ENCODE peak calls at places on chromosomes 6 and 20, in four cellular contexts. F is ELR; J is stimulated activated CD8-positive, alpha-beta memory T cell treated with anti-CD3 and anti-CD28 coated beads, Interleukin-12 subunit alpha, Interleukin-12 subunit beta, amount 100 ng/mL, for 4 hours; L is heart left ventricle. I is an unnamed sample.

GRCh38 chr20:48196486-48196885 is 411.2 kb upstream of the SULF2 start:
- DNase-seq in J (no peak), L (no peak), F (no peak), I (no peak)

GRCh38 chr20:4774209-4774608 is 52.5 kb downstream of the PRND start:
- DNase-seq in J (no peak), F (no peak), L (no peak), I (no peak)

GRCh38 chr20:48877299-48877698 is 44.2 kb upstream of the ARFGEF2 start:
- DNase-seq in J (no peak), F (peak; percentile 61), L (no peak), I (no peak)

GRCh38 chr6:4905858-4906257 is 98.0 kb downstream of the RPP40 start:
- DNase-seq in F (no peak), L (no peak), J (no peak), I (no peak)

GRCh38 chr6:136465766-136466303 is 84.4 kb downstream of the MAP7 start:
- DNase-seq in L (no peak), J (no peak), F (peak; percentile 30), I (no peak)

GRCh38 chr6:97697450-97697849 is 414.4 kb upstream of the MMS22L start:
- DNase-seq in F (peak; percentile 69), L (no peak), J (no peak), I (no peak)

GRCh38 chr6:89525786-89526562 is 93.0 kb downstream of the ANKRD6 start:
- DNase-seq in F (no peak), L (no peak), J (no peak), I (no peak)

GRCh38 chr6:137452331-137452894 is 41.8 kb downstream of the OLIG3 start:
- DNase-seq in J (no peak), F (no peak), L (no peak), I (no peak)

GRCh38 chr20:58213112-58213511 is 15.3 kb downstream of the ANKRD60 start:
- DNase-seq in J (no peak), L (no peak), F (peak; percentile 27), I (peak; percentile 29)

GRCh38 chr6:41781302-41781711 is 725 bp downstream of the PRICKLE4 start:
- DNase-seq in F (no peak), L (peak; percentile 42), J (no peak), I (no peak)

GRCh38 chr20:58179083-58179431 is 49.4 kb downstream of the ANKRD60 start:
- DNase-seq in J (no peak), L (no peak), F (no peak), I (no peak)

GRCh38 chr20:62336775-62337557 is 30.1 kb downstream of the LAMA5 start:
- DNase-seq in L (no peak), F (no peak), J (no peak), I (no peak)

GRCh38 chr20:51871943-51872342 is 69.6 kb upstream of the SALL4 start:
- DNase-seq in J (no peak), L (no peak), F (no peak), I (no peak)

GRCh38 chr6:32436995-32437836 is 2.5 kb upstream of the HLA-DRA start:
- DNase-seq in F (peak; percentile 10), L (no peak), J (no peak), I (no peak)

GRCh38 chr20:64049060-64049886 is at the start of gene SOX18:
- DNase-seq in J (no peak), F (peak; percentile 64), L (peak; percentile 74), I (no peak)

GRCh38 chr6:29992792-29993191 is 50.5 kb downstream of the HLA-A start:
- DNase-seq in L (no peak), J (no peak), F (peak; percentile 90), I (no peak)

GRCh38 chr6:73134588-73134987 is 90.7 kb downstream of the KHDC1L start:
- DNase-seq in L (no peak), J (no peak), F (peak; percentile 12), I (no peak)

GRCh38 chr6:165204807-165205545 is 104.4 kb downstream of the C6orf118 start:
- DNase-seq in J (no peak), F (no peak), L (no peak), I (no peak)

GRCh38 chr6:111813247-111814162 is 59.7 kb downstream of the FYN start:
- DNase-seq in L (no peak), J (no peak), F (peak; percentile 73), I (no peak)

GRCh38 chr6:47376930-47377329 is 67.2 kb upstream of the TNFRSF21 start:
- DNase-seq in F (no peak), L (no peak), J (no peak), I (no peak)

GRCh38 chr6:7389162-7389450 is 436 bp downstream of the CAGE1 start:
- DNase-seq in L (peak; percentile 63), F (peak; percentile 79), J (no peak), I (no peak)

GRCh38 chr6:138774370-138774769 is 801 bp downstream of the CCDC28A start:
- DNase-seq in J (no peak), F (no peak), L (no peak), I (peak; percentile 6)

GRCh38 chr6:70622426-70622825 is 45.3 kb upstream of the SMAP1 start:
- DNase-seq in L (no peak), J (no peak), F (no peak), I (no peak)

GRCh38 chr20:47360207-47360488 is 3.6 kb upstream of the ZMYND8 start:
- DNase-seq in J (no peak), F (peak; percentile 49), L (peak; percentile 32), I (no peak)

GRCh38 chr6:151004415-151005024 is 139.0 kb downstream of the MTHFD1L start:
- DNase-seq in L (peak; percentile 22), F (peak; percentile 91), J (no peak), I (no peak)

GRCh38 chr6:159919011-159919511 is 28.3 kb downstream of the MAS1 start:
- DNase-seq in F (peak; percentile 76), L (no peak), J (no peak), I (no peak)

GRCh38 chr20:61832181-61832580 is 233.5 kb downstream of the TAF4 start:
- DNase-seq in J (no peak), L (no peak), F (no peak), I (no peak)

GRCh38 chr6:46832816-46833215 is 39.6 kb downstream of the MEP1A start:
- DNase-seq in J (no peak), F (no peak), L (no peak), I (no peak)

GRCh38 chr6:32967151-32968091 is 973 bp upstream of the BRD2 start:
- DNase-seq in J (no peak), L (no peak), F (peak; percentile 72), I (peak; percentile 20)

GRCh38 chr6:49906511-49906910 is 40.2 kb upstream of the CRISP1 start:
- DNase-seq in F (no peak), L (no peak), J (no peak), I (peak; percentile 15)

GRCh38 chr6:14458669-14459266 is 341.2 kb downstream of the CD83 start:
- DNase-seq in L (no peak), F (peak; percentile 81), J (no peak), I (no peak)

GRCh38 chr6:42315991-42316378 is 98.3 kb upstream of the MRPS10 start:
- DNase-seq in F (peak; percentile 99), J (no peak), L (no peak), I (no peak)

GRCh38 chr20:29427201-29428060 is 1830.0 kb upstream of the DEFB115 start:
- DNase-seq in L (no peak), J (no peak), F (no peak), I (no peak)

GRCh38 chr6:30219244-30219643 is 6.0 kb upstream of the TRIM26 start:
- DNase-seq in J (no peak), L (peak; percentile 12), F (peak; percentile 65), I (peak; percentile 12)

GRCh38 chr20:4894409-4894808 is 106.9 kb downstream of the SLC23A2 start:
- DNase-seq in L (no peak), F (no peak), J (no peak), I (no peak)

GRCh38 chr6:156658186-156658585 is 119.0 kb upstream of the ARID1B start:
- DNase-seq in L (peak; percentile 48), J (no peak), F (no peak), I (no peak)

GRCh38 chr6:128368213-128369000 is 152.0 kb downstream of the PTPRK start:
- DNase-seq in F (peak; percentile 56), L (no peak), J (no peak), I (no peak)

GRCh38 chr20:19692685-19693119 is 65.4 kb upstream of the RIN2 start:
- DNase-seq in F (peak; percentile 58), L (peak; percentile 39), J (no peak), I (peak; percentile 16)

GRCh38 chr6:132359891-132360290 is 41.4 kb downstream of the MOXD1 start:
- DNase-seq in F (no peak), L (no peak), J (no peak), I (no peak)

GRCh38 chr6:4320860-4321259 is 185.5 kb upstream of the ECI2 start:
- DNase-seq in L (no peak), J (no peak), F (peak; percentile 96), I (no peak)